ENCODE peak calls at places on chromosomes 2 and 18, in ten cellular contexts. One of them, this sample, is unnamed.

GRCh38 chr2:209525834-209526281 is 102.0 kb downstream of the MAP2 start:
- DNase-seq in activated CD4-positive, alpha-beta T cell treated with anti-CD3 and anti-CD28 coated beads for 1 hour: no peak
- DNase-seq in NCI-H69: no peak
- DNase-seq in EH: peak
- DNase-seq in stimulated activated naive CD8-positive, alpha-beta T cell treated with anti-CD3 and anti-CD28 coated beads, Interleukin-15, Interleukin-2, amounts not matched to agents 100 U/mL and 50 U/mL, for 24 hours: no peak
- DNase-seq in adrenal gland: no peak
- DNase-seq in A549: no peak
- DNase-seq in T-helper 2 cell: no peak
- DNase-seq in hepatocyte: no peak
- DNase-seq in hippocampal formation: no peak
- DNase-seq in this sample: peak

GRCh38 chr2:204110250-204111183 is 174.0 kb downstream of the ICOS start:
- DNase-seq in adrenal gland: peak
- DNase-seq in activated CD4-positive, alpha-beta T cell treated with anti-CD3 and anti-CD28 coated beads for 1 hour: peak
- DNase-seq in stimulated activated naive CD8-positive, alpha-beta T cell treated with anti-CD3 and anti-CD28 coated beads, Interleukin-15, Interleukin-2, amounts not matched to agents 100 U/mL and 50 U/mL, for 24 hours: peak
- DNase-seq in T-helper 2 cell: peak
- DNase-seq in A549: no peak
- DNase-seq in hippocampal formation: no peak
- DNase-seq in hepatocyte: no peak
- DNase-seq in EH: peak
- DNase-seq in NCI-H69: no peak
- DNase-seq in this sample: peak

GRCh38 chr2:163800889-163801498 is 65.2 kb upstream of the FIGN start:
- DNase-seq in EH: peak
- DNase-seq in T-helper 2 cell: no peak
- DNase-seq in adrenal gland: no peak
- DNase-seq in stimulated activated naive CD8-positive, alpha-beta T cell treated with anti-CD3 and anti-CD28 coated beads, Interleukin-15, Interleukin-2, amounts not matched to agents 100 U/mL and 50 U/mL, for 24 hours: no peak
- DNase-seq in hepatocyte: peak
- DNase-seq in A549: no peak
- DNase-seq in hippocampal formation: no peak
- DNase-seq in NCI-H69: peak
- DNase-seq in activated CD4-positive, alpha-beta T cell treated with anti-CD3 and anti-CD28 coated beads for 1 hour: no peak
- DNase-seq in this sample: peak

GRCh38 chr2:104852161-104852689 is 1.7 kb upstream of the POU3F3 start:
- DNase-seq in stimulated activated naive CD8-positive, alpha-beta T cell treated with anti-CD3 and anti-CD28 coated beads, Interleukin-15, Interleukin-2, amounts not matched to agents 100 U/mL and 50 U/mL, for 24 hours: no peak
- DNase-seq in T-helper 2 cell: no peak
- DNase-seq in hippocampal formation: no peak
- DNase-seq in EH: no peak
- DNase-seq in hepatocyte: no peak
- DNase-seq in activated CD4-positive, alpha-beta T cell treated with anti-CD3 and anti-CD28 coated beads for 1 hour: no peak
- DNase-seq in A549: no peak
- DNase-seq in adrenal gland: no peak
- DNase-seq in NCI-H69: peak
- DNase-seq in this sample: peak

GRCh38 chr2:218010116-218010837 is 7.5 kb upstream of the TNS1 start:
- DNase-seq in hippocampal formation: no peak
- DNase-seq in adrenal gland: no peak
- DNase-seq in A549: peak
- DNase-seq in stimulated activated naive CD8-positive, alpha-beta T cell treated with anti-CD3 and anti-CD28 coated beads, Interleukin-15, Interleukin-2, amounts not matched to agents 100 U/mL and 50 U/mL, for 24 hours: peak
- DNase-seq in activated CD4-positive, alpha-beta T cell treated with anti-CD3 and anti-CD28 coated beads for 1 hour: no peak
- DNase-seq in NCI-H69: peak
- DNase-seq in T-helper 2 cell: no peak
- DNase-seq in EH: peak
- DNase-seq in hepatocyte: peak
- DNase-seq in this sample: peak

GRCh38 chr2:219277703-219278654 is 1.2 kb upstream of the DNAJB2 start:
- DNase-seq in A549: peak
- DNase-seq in adrenal gland: peak
- DNase-seq in activated CD4-positive, alpha-beta T cell treated with anti-CD3 and anti-CD28 coated beads for 1 hour: peak
- DNase-seq in hepatocyte: peak
- DNase-seq in NCI-H69: peak
- DNase-seq in stimulated activated naive CD8-positive, alpha-beta T cell treated with anti-CD3 and anti-CD28 coated beads, Interleukin-15, Interleukin-2, amounts not matched to agents 100 U/mL and 50 U/mL, for 24 hours: peak
- DNase-seq in T-helper 2 cell: peak
- DNase-seq in EH: peak
- DNase-seq in hippocampal formation: peak
- DNase-seq in this sample: peak

GRCh38 chr2:85907671-85908157 is 18.9 kb upstream of the ST3GAL5 start:
- DNase-seq in T-helper 2 cell: no peak
- DNase-seq in NCI-H69: no peak
- DNase-seq in A549: peak
- DNase-seq in hippocampal formation: no peak
- DNase-seq in EH: peak
- DNase-seq in activated CD4-positive, alpha-beta T cell treated with anti-CD3 and anti-CD28 coated beads for 1 hour: no peak
- DNase-seq in stimulated activated naive CD8-positive, alpha-beta T cell treated with anti-CD3 and anti-CD28 coated beads, Interleukin-15, Interleukin-2, amounts not matched to agents 100 U/mL and 50 U/mL, for 24 hours: no peak
- DNase-seq in hepatocyte: no peak
- DNase-seq in adrenal gland: no peak
- DNase-seq in this sample: peak

GRCh38 chr2:69384618-69385081 is 2.4 kb downstream of the GFPT1 start:
- DNase-seq in hippocampal formation: no peak
- DNase-seq in A549: no peak
- DNase-seq in stimulated activated naive CD8-positive, alpha-beta T cell treated with anti-CD3 and anti-CD28 coated beads, Interleukin-15, Interleukin-2, amounts not matched to agents 100 U/mL and 50 U/mL, for 24 hours: no peak
- DNase-seq in hepatocyte: no peak
- DNase-seq in EH: peak
- DNase-seq in T-helper 2 cell: no peak
- DNase-seq in adrenal gland: no peak
- DNase-seq in activated CD4-positive, alpha-beta T cell treated with anti-CD3 and anti-CD28 coated beads for 1 hour: no peak
- DNase-seq in NCI-H69: no peak
- DNase-seq in this sample: no peak

GRCh38 chr18:78825168-78825567 is 154.4 kb upstream of the SALL3 start:
- DNase-seq in NCI-H69: no peak
- DNase-seq in hippocampal formation: no peak
- DNase-seq in T-helper 2 cell: no peak
- DNase-seq in hepatocyte: no peak
- DNase-seq in stimulated activated naive CD8-positive, alpha-beta T cell treated with anti-CD3 and anti-CD28 coated beads, Interleukin-15, Interleukin-2, amounts not matched to agents 100 U/mL and 50 U/mL, for 24 hours: no peak
- DNase-seq in activated CD4-positive, alpha-beta T cell treated with anti-CD3 and anti-CD28 coated beads for 1 hour: no peak
- DNase-seq in EH: no peak
- DNase-seq in A549: no peak
- DNase-seq in adrenal gland: no peak
- DNase-seq in this sample: no peak

GRCh38 chr2:108988796-108989713 is at the start of gene EDAR:
- DNase-seq in hepatocyte: peak
- DNase-seq in activated CD4-positive, alpha-beta T cell treated with anti-CD3 and anti-CD28 coated beads for 1 hour: peak
- DNase-seq in adrenal gland: peak
- DNase-seq in A549: peak
- DNase-seq in EH: no peak
- DNase-seq in T-helper 2 cell: peak
- DNase-seq in hippocampal formation: no peak
- DNase-seq in stimulated activated naive CD8-positive, alpha-beta T cell treated with anti-CD3 and anti-CD28 coated beads, Interleukin-15, Interleukin-2, amounts not matched to agents 100 U/mL and 50 U/mL, for 24 hours: peak
- DNase-seq in NCI-H69: peak
- DNase-seq in this sample: peak

GRCh38 chr18:79510046-79510685 is 114.4 kb downstream of the NFATC1 start:
- DNase-seq in hepatocyte: no peak
- DNase-seq in activated CD4-positive, alpha-beta T cell treated with anti-CD3 and anti-CD28 coated beads for 1 hour: no peak
- DNase-seq in EH: no peak
- DNase-seq in adrenal gland: peak
- DNase-seq in stimulated activated naive CD8-positive, alpha-beta T cell treated with anti-CD3 and anti-CD28 coated beads, Interleukin-15, Interleukin-2, amounts not matched to agents 100 U/mL and 50 U/mL, for 24 hours: no peak
- DNase-seq in NCI-H69: no peak
- DNase-seq in T-helper 2 cell: no peak
- DNase-seq in hippocampal formation: no peak
- DNase-seq in A549: no peak
- DNase-seq in this sample: no peak

GRCh38 chr2:44075536-44075935 is 79.7 kb upstream of the LRPPRC start:
- DNase-seq in stimulated activated naive CD8-positive, alpha-beta T cell treated with anti-CD3 and anti-CD28 coated beads, Interleukin-15, Interleukin-2, amounts not matched to agents 100 U/mL and 50 U/mL, for 24 hours: no peak
- DNase-seq in activated CD4-positive, alpha-beta T cell treated with anti-CD3 and anti-CD28 coated beads for 1 hour: no peak
- DNase-seq in hepatocyte: no peak
- DNase-seq in adrenal gland: no peak
- DNase-seq in A549: peak
- DNase-seq in NCI-H69: peak
- DNase-seq in EH: peak
- DNase-seq in hippocampal formation: peak
- DNase-seq in T-helper 2 cell: no peak
- DNase-seq in this sample: no peak